ENCODE peak calls at places on chromosomes 13 and 19, in nine cellular contexts. One of them, this sample, is unnamed.

GRCh38 chr19:35487821-35488220 is 2.4 kb downstream of the KRTDAP start:
- ATAC-seq in foreskin keratinocyte: no peak
- ATAC-seq in activated naive CD8-positive, alpha-beta T cell treated with anti-CD3 and anti-CD28 coated beads, Interleukin-2, amount 50 U/mL, for 24 hours: peak; percentile 40
- ATAC-seq in activated naive CD4-positive, alpha-beta T cell treated with anti-CD3 and anti-CD28 coated beads, Interleukin-2, amount 50 U/mL, for 72 hours: no peak
- ATAC-seq in A549: no peak
- ATAC-seq in activated T-cell treated with anti-CD3 and anti-CD28 coated beads, Interleukin-2, amount 50 U/mL, for 72 hours: peak; percentile 26
- ATAC-seq in left lung: no peak
- ATAC-seq in activated CD8-positive, alpha-beta T cell treated with anti-CD3 and anti-CD28 coated beads for 36 hours: peak; percentile 60
- ATAC-seq in lung: no peak
- ATAC-seq in this sample: no peak

GRCh38 chr13:77184455-77184854 is 142.4 kb downstream of the MYCBP2 start:
- ATAC-seq in foreskin keratinocyte: peak; percentile 90
- ATAC-seq in activated naive CD8-positive, alpha-beta T cell treated with anti-CD3 and anti-CD28 coated beads, Interleukin-2, amount 50 U/mL, for 24 hours: peak; percentile 99
- ATAC-seq in activated naive CD4-positive, alpha-beta T cell treated with anti-CD3 and anti-CD28 coated beads, Interleukin-2, amount 50 U/mL, for 72 hours: peak; percentile 100
- ATAC-seq in A549: no peak
- ATAC-seq in activated T-cell treated with anti-CD3 and anti-CD28 coated beads, Interleukin-2, amount 50 U/mL, for 72 hours: peak; percentile 100
- ATAC-seq in left lung: no peak
- ATAC-seq in activated CD8-positive, alpha-beta T cell treated with anti-CD3 and anti-CD28 coated beads for 36 hours: peak; percentile 98
- ATAC-seq in lung: no peak
- ATAC-seq in this sample: no peak

GRCh38 chr19:44212865-44213346 is 574 bp downstream of the ZNF227 start:
- ATAC-seq in foreskin keratinocyte: peak; percentile 15
- ATAC-seq in activated naive CD8-positive, alpha-beta T cell treated with anti-CD3 and anti-CD28 coated beads, Interleukin-2, amount 50 U/mL, for 24 hours: no peak
- ATAC-seq in activated naive CD4-positive, alpha-beta T cell treated with anti-CD3 and anti-CD28 coated beads, Interleukin-2, amount 50 U/mL, for 72 hours: peak; percentile 39
- ATAC-seq in A549: peak; percentile 74
- ATAC-seq in activated T-cell treated with anti-CD3 and anti-CD28 coated beads, Interleukin-2, amount 50 U/mL, for 72 hours: peak; percentile 2
- ATAC-seq in left lung: peak; percentile 37
- ATAC-seq in activated CD8-positive, alpha-beta T cell treated with anti-CD3 and anti-CD28 coated beads for 36 hours: no peak
- ATAC-seq in lung: no peak
- ATAC-seq in this sample: no peak

GRCh38 chr19:15556634-15557181 is 48.4 kb downstream of the CYP4F22 start:
- ATAC-seq in foreskin keratinocyte: no peak
- ATAC-seq in activated naive CD8-positive, alpha-beta T cell treated with anti-CD3 and anti-CD28 coated beads, Interleukin-2, amount 50 U/mL, for 24 hours: peak; percentile 2
- ATAC-seq in activated naive CD4-positive, alpha-beta T cell treated with anti-CD3 and anti-CD28 coated beads, Interleukin-2, amount 50 U/mL, for 72 hours: peak; percentile 16
- ATAC-seq in A549: peak; percentile 60
- ATAC-seq in activated T-cell treated with anti-CD3 and anti-CD28 coated beads, Interleukin-2, amount 50 U/mL, for 72 hours: peak; percentile 3
- ATAC-seq in left lung: no peak
- ATAC-seq in activated CD8-positive, alpha-beta T cell treated with anti-CD3 and anti-CD28 coated beads for 36 hours: peak; percentile 3
- ATAC-seq in lung: no peak
- ATAC-seq in this sample: no peak

GRCh38 chr19:1690570-1691307 is 38.3 kb upstream of the TCF3 start:
- ATAC-seq in foreskin keratinocyte: no peak
- ATAC-seq in activated naive CD8-positive, alpha-beta T cell treated with anti-CD3 and anti-CD28 coated beads, Interleukin-2, amount 50 U/mL, for 24 hours: peak; percentile 49
- ATAC-seq in activated naive CD4-positive, alpha-beta T cell treated with anti-CD3 and anti-CD28 coated beads, Interleukin-2, amount 50 U/mL, for 72 hours: peak; percentile 70
- ATAC-seq in A549: peak; percentile 44
- ATAC-seq in activated T-cell treated with anti-CD3 and anti-CD28 coated beads, Interleukin-2, amount 50 U/mL, for 72 hours: peak; percentile 60
- ATAC-seq in left lung: peak; percentile 26
- ATAC-seq in activated CD8-positive, alpha-beta T cell treated with anti-CD3 and anti-CD28 coated beads for 36 hours: peak; percentile 90
- ATAC-seq in lung: no peak
- ATAC-seq in this sample: no peak

GRCh38 chr19:55451163-55451521 is 8.0 kb upstream of the SHISA7 start:
- ATAC-seq in foreskin keratinocyte: no peak
- ATAC-seq in activated naive CD8-positive, alpha-beta T cell treated with anti-CD3 and anti-CD28 coated beads, Interleukin-2, amount 50 U/mL, for 24 hours: no peak
- ATAC-seq in activated naive CD4-positive, alpha-beta T cell treated with anti-CD3 and anti-CD28 coated beads, Interleukin-2, amount 50 U/mL, for 72 hours: peak; percentile 22
- ATAC-seq in A549: no peak
- ATAC-seq in activated T-cell treated with anti-CD3 and anti-CD28 coated beads, Interleukin-2, amount 50 U/mL, for 72 hours: peak; percentile 36
- ATAC-seq in left lung: no peak
- ATAC-seq in activated CD8-positive, alpha-beta T cell treated with anti-CD3 and anti-CD28 coated beads for 36 hours: no peak
- ATAC-seq in lung: no peak
- ATAC-seq in this sample: no peak

GRCh38 chr19:17389957-17390664 is 3.9 kb downstream of the CCDC194 start:
- ATAC-seq in foreskin keratinocyte: no peak
- ATAC-seq in activated naive CD8-positive, alpha-beta T cell treated with anti-CD3 and anti-CD28 coated beads, Interleukin-2, amount 50 U/mL, for 24 hours: no peak
- ATAC-seq in activated naive CD4-positive, alpha-beta T cell treated with anti-CD3 and anti-CD28 coated beads, Interleukin-2, amount 50 U/mL, for 72 hours: no peak
- ATAC-seq in A549: no peak
- ATAC-seq in activated T-cell treated with anti-CD3 and anti-CD28 coated beads, Interleukin-2, amount 50 U/mL, for 72 hours: peak; percentile 6
- ATAC-seq in left lung: no peak
- ATAC-seq in activated CD8-positive, alpha-beta T cell treated with anti-CD3 and anti-CD28 coated beads for 36 hours: no peak
- ATAC-seq in lung: no peak
- ATAC-seq in this sample: no peak

GRCh38 chr13:44058586-44059238 is 179.0 kb downstream of the LACC1 start:
- ATAC-seq in foreskin keratinocyte: no peak
- ATAC-seq in activated naive CD8-positive, alpha-beta T cell treated with anti-CD3 and anti-CD28 coated beads, Interleukin-2, amount 50 U/mL, for 24 hours: no peak
- ATAC-seq in activated naive CD4-positive, alpha-beta T cell treated with anti-CD3 and anti-CD28 coated beads, Interleukin-2, amount 50 U/mL, for 72 hours: no peak
- ATAC-seq in A549: no peak
- ATAC-seq in activated T-cell treated with anti-CD3 and anti-CD28 coated beads, Interleukin-2, amount 50 U/mL, for 72 hours: no peak
- ATAC-seq in left lung: no peak
- ATAC-seq in activated CD8-positive, alpha-beta T cell treated with anti-CD3 and anti-CD28 coated beads for 36 hours: no peak
- ATAC-seq in lung: no peak
- ATAC-seq in this sample: no peak

GRCh38 chr19:16096281-16096855 is 15.3 kb upstream of the RAB8A start:
- ATAC-seq in foreskin keratinocyte: peak; percentile 19
- ATAC-seq in activated naive CD8-positive, alpha-beta T cell treated with anti-CD3 and anti-CD28 coated beads, Interleukin-2, amount 50 U/mL, for 24 hours: no peak
- ATAC-seq in activated naive CD4-positive, alpha-beta T cell treated with anti-CD3 and anti-CD28 coated beads, Interleukin-2, amount 50 U/mL, for 72 hours: no peak
- ATAC-seq in A549: no peak
- ATAC-seq in activated T-cell treated with anti-CD3 and anti-CD28 coated beads, Interleukin-2, amount 50 U/mL, for 72 hours: no peak
- ATAC-seq in left lung: peak; percentile 45
- ATAC-seq in activated CD8-positive, alpha-beta T cell treated with anti-CD3 and anti-CD28 coated beads for 36 hours: no peak
- ATAC-seq in lung: no peak
- ATAC-seq in this sample: no peak

GRCh38 chr19:41095703-41096102 is 7.5 kb downstream of the CYP2A13 start:
- ATAC-seq in foreskin keratinocyte: no peak
- ATAC-seq in activated naive CD8-positive, alpha-beta T cell treated with anti-CD3 and anti-CD28 coated beads, Interleukin-2, amount 50 U/mL, for 24 hours: no peak
- ATAC-seq in activated naive CD4-positive, alpha-beta T cell treated with anti-CD3 and anti-CD28 coated beads, Interleukin-2, amount 50 U/mL, for 72 hours: peak; percentile 59
- ATAC-seq in A549: no peak
- ATAC-seq in activated T-cell treated with anti-CD3 and anti-CD28 coated beads, Interleukin-2, amount 50 U/mL, for 72 hours: peak; percentile 43
- ATAC-seq in left lung: no peak
- ATAC-seq in activated CD8-positive, alpha-beta T cell treated with anti-CD3 and anti-CD28 coated beads for 36 hours: peak; percentile 68
- ATAC-seq in lung: no peak
- ATAC-seq in this sample: no peak

GRCh38 chr13:33340631-33341030 is 55.1 kb upstream of the STARD13 start:
- ATAC-seq in foreskin keratinocyte: no peak
- ATAC-seq in activated naive CD8-positive, alpha-beta T cell treated with anti-CD3 and anti-CD28 coated beads, Interleukin-2, amount 50 U/mL, for 24 hours: no peak
- ATAC-seq in activated naive CD4-positive, alpha-beta T cell treated with anti-CD3 and anti-CD28 coated beads, Interleukin-2, amount 50 U/mL, for 72 hours: no peak
- ATAC-seq in A549: no peak
- ATAC-seq in activated T-cell treated with anti-CD3 and anti-CD28 coated beads, Interleukin-2, amount 50 U/mL, for 72 hours: no peak
- ATAC-seq in left lung: peak; percentile 37
- ATAC-seq in activated CD8-positive, alpha-beta T cell treated with anti-CD3 and anti-CD28 coated beads for 36 hours: no peak
- ATAC-seq in lung: no peak
- ATAC-seq in this sample: no peak

GRCh38 chr19:862529-863304 is 3.3 kb downstream of the CFD start:
- ATAC-seq in foreskin keratinocyte: peak; percentile 50
- ATAC-seq in activated naive CD8-positive, alpha-beta T cell treated with anti-CD3 and anti-CD28 coated beads, Interleukin-2, amount 50 U/mL, for 24 hours: peak; percentile 26
- ATAC-seq in activated naive CD4-positive, alpha-beta T cell treated with anti-CD3 and anti-CD28 coated beads, Interleukin-2, amount 50 U/mL, for 72 hours: peak; percentile 58
- ATAC-seq in A549: no peak
- ATAC-seq in activated T-cell treated with anti-CD3 and anti-CD28 coated beads, Interleukin-2, amount 50 U/mL, for 72 hours: peak; percentile 59
- ATAC-seq in left lung: peak; percentile 35
- ATAC-seq in activated CD8-positive, alpha-beta T cell treated with anti-CD3 and anti-CD28 coated beads for 36 hours: peak; percentile 64
- ATAC-seq in lung: peak; percentile 14
- ATAC-seq in this sample: no peak

GRCh38 chr13:21147827-21148226 is 28.5 kb downstream of the SKA3 start:
- ATAC-seq in foreskin keratinocyte: no peak
- ATAC-seq in activated naive CD8-positive, alpha-beta T cell treated with anti-CD3 and anti-CD28 coated beads, Interleukin-2, amount 50 U/mL, for 24 hours: no peak
- ATAC-seq in activated naive CD4-positive, alpha-beta T cell treated with anti-CD3 and anti-CD28 coated beads, Interleukin-2, amount 50 U/mL, for 72 hours: no peak
- ATAC-seq in A549: no peak
- ATAC-seq in activated T-cell treated with anti-CD3 and anti-CD28 coated beads, Interleukin-2, amount 50 U/mL, for 72 hours: no peak
- ATAC-seq in left lung: no peak
- ATAC-seq in activated CD8-positive, alpha-beta T cell treated with anti-CD3 and anti-CD28 coated beads for 36 hours: peak; percentile 34
- ATAC-seq in lung: no peak
- ATAC-seq in this sample: no peak

GRCh38 chr13:20461481-20461859 is 64.2 kb downstream of the CRYL1 start:
- ATAC-seq in foreskin keratinocyte: peak; percentile 70
- ATAC-seq in activated naive CD8-positive, alpha-beta T cell treated with anti-CD3 and anti-CD28 coated beads, Interleukin-2, amount 50 U/mL, for 24 hours: peak; percentile 87
- ATAC-seq in activated naive CD4-positive, alpha-beta T cell treated with anti-CD3 and anti-CD28 coated beads, Interleukin-2, amount 50 U/mL, for 72 hours: peak; percentile 75
- ATAC-seq in A549: no peak
- ATAC-seq in activated T-cell treated with anti-CD3 and anti-CD28 coated beads, Interleukin-2, amount 50 U/mL, for 72 hours: peak; percentile 79
- ATAC-seq in left lung: no peak
- ATAC-seq in activated CD8-positive, alpha-beta T cell treated with anti-CD3 and anti-CD28 coated beads for 36 hours: peak; percentile 76
- ATAC-seq in lung: no peak
- ATAC-seq in this sample: no peak

GRCh38 chr13:72985610-72986009 is 73.2 kb upstream of the KLF5 start:
- ATAC-seq in foreskin keratinocyte: no peak
- ATAC-seq in activated naive CD8-positive, alpha-beta T cell treated with anti-CD3 and anti-CD28 coated beads, Interleukin-2, amount 50 U/mL, for 24 hours: no peak
- ATAC-seq in activated naive CD4-positive, alpha-beta T cell treated with anti-CD3 and anti-CD28 coated beads, Interleukin-2, amount 50 U/mL, for 72 hours: no peak
- ATAC-seq in A549: no peak
- ATAC-seq in activated T-cell treated with anti-CD3 and anti-CD28 coated beads, Interleukin-2, amount 50 U/mL, for 72 hours: no peak
- ATAC-seq in left lung: peak; percentile 9
- ATAC-seq in activated CD8-positive, alpha-beta T cell treated with anti-CD3 and anti-CD28 coated beads for 36 hours: no peak
- ATAC-seq in lung: no peak
- ATAC-seq in this sample: no peak

GRCh38 chr13:41286370-41286769 is 23.0 kb upstream of the MTRF1 start:
- ATAC-seq in foreskin keratinocyte: no peak
- ATAC-seq in activated naive CD8-positive, alpha-beta T cell treated with anti-CD3 and anti-CD28 coated beads, Interleukin-2, amount 50 U/mL, for 24 hours: peak; percentile 69
- ATAC-seq in activated naive CD4-positive, alpha-beta T cell treated with anti-CD3 and anti-CD28 coated beads, Interleukin-2, amount 50 U/mL, for 72 hours: peak; percentile 96
- ATAC-seq in A549: no peak
- ATAC-seq in activated T-cell treated with anti-CD3 and anti-CD28 coated beads, Interleukin-2, amount 50 U/mL, for 72 hours: peak; percentile 84
- ATAC-seq in left lung: no peak
- ATAC-seq in activated CD8-positive, alpha-beta T cell treated with anti-CD3 and anti-CD28 coated beads for 36 hours: peak; percentile 77
- ATAC-seq in lung: no peak
- ATAC-seq in this sample: no peak

GRCh38 chr19:42452590-42452989 is 9.8 kb upstream of the CXCL17 start:
- ATAC-seq in foreskin keratinocyte: no peak
- ATAC-seq in activated naive CD8-positive, alpha-beta T cell treated with anti-CD3 and anti-CD28 coated beads, Interleukin-2, amount 50 U/mL, for 24 hours: no peak
- ATAC-seq in activated naive CD4-positive, alpha-beta T cell treated with anti-CD3 and anti-CD28 coated beads, Interleukin-2, amount 50 U/mL, for 72 hours: no peak
- ATAC-seq in A549: no peak
- ATAC-seq in activated T-cell treated with anti-CD3 and anti-CD28 coated beads, Interleukin-2, amount 50 U/mL, for 72 hours: no peak
- ATAC-seq in left lung: no peak
- ATAC-seq in activated CD8-positive, alpha-beta T cell treated with anti-CD3 and anti-CD28 coated beads for 36 hours: no peak
- ATAC-seq in lung: no peak
- ATAC-seq in this sample: no peak

GRCh38 chr19:45742969-45743368 is 9.7 kb downstream of the MEIOSIN start:
- ATAC-seq in foreskin keratinocyte: no peak
- ATAC-seq in activated naive CD8-positive, alpha-beta T cell treated with anti-CD3 and anti-CD28 coated beads, Interleukin-2, amount 50 U/mL, for 24 hours: no peak
- ATAC-seq in activated naive CD4-positive, alpha-beta T cell treated with anti-CD3 and anti-CD28 coated beads, Interleukin-2, amount 50 U/mL, for 72 hours: no peak
- ATAC-seq in A549: peak; percentile 20
- ATAC-seq in activated T-cell treated with anti-CD3 and anti-CD28 coated beads, Interleukin-2, amount 50 U/mL, for 72 hours: no peak
- ATAC-seq in left lung: no peak
- ATAC-seq in activated CD8-positive, alpha-beta T cell treated with anti-CD3 and anti-CD28 coated beads for 36 hours: no peak
- ATAC-seq in lung: no peak
- ATAC-seq in this sample: no peak

GRCh38 chr13:103852036-103852435 is 785.8 kb upstream of the SLC10A2 start:
- ATAC-seq in foreskin keratinocyte: no peak
- ATAC-seq in activated naive CD8-positive, alpha-beta T cell treated with anti-CD3 and anti-CD28 coated beads, Interleukin-2, amount 50 U/mL, for 24 hours: no peak
- ATAC-seq in activated naive CD4-positive, alpha-beta T cell treated with anti-CD3 and anti-CD28 coated beads, Interleukin-2, amount 50 U/mL, for 72 hours: no peak
- ATAC-seq in A549: no peak
- ATAC-seq in activated T-cell treated with anti-CD3 and anti-CD28 coated beads, Interleukin-2, amount 50 U/mL, for 72 hours: no peak
- ATAC-seq in left lung: no peak
- ATAC-seq in activated CD8-positive, alpha-beta T cell treated with anti-CD3 and anti-CD28 coated beads for 36 hours: no peak
- ATAC-seq in lung: no peak
- ATAC-seq in this sample: no peak

GRCh38 chr13:79307866-79308298 is 98.2 kb downstream of the RBM26 start:
- ATAC-seq in foreskin keratinocyte: peak; percentile 91
- ATAC-seq in activated naive CD8-positive, alpha-beta T cell treated with anti-CD3 and anti-CD28 coated beads, Interleukin-2, amount 50 U/mL, for 24 hours: peak; percentile 54
- ATAC-seq in activated naive CD4-positive, alpha-beta T cell treated with anti-CD3 and anti-CD28 coated beads, Interleukin-2, amount 50 U/mL, for 72 hours: peak; percentile 67
- ATAC-seq in A549: peak; percentile 54
- ATAC-seq in activated T-cell treated with anti-CD3 and anti-CD28 coated beads, Interleukin-2, amount 50 U/mL, for 72 hours: peak; percentile 76
- ATAC-seq in left lung: peak; percentile 40
- ATAC-seq in activated CD8-positive, alpha-beta T cell treated with anti-CD3 and anti-CD28 coated beads for 36 hours: peak; percentile 66
- ATAC-seq in lung: no peak
- ATAC-seq in this sample: no peak

GRCh38 chr13:43293008-43293407 is 269.6 kb downstream of the DNAJC15 start:
- ATAC-seq in foreskin keratinocyte: no peak
- ATAC-seq in activated naive CD8-positive, alpha-beta T cell treated with anti-CD3 and anti-CD28 coated beads, Interleukin-2, amount 50 U/mL, for 24 hours: peak; percentile 40
- ATAC-seq in activated naive CD4-positive, alpha-beta T cell treated with anti-CD3 and anti-CD28 coated beads, Interleukin-2, amount 50 U/mL, for 72 hours: no peak
- ATAC-seq in A549: no peak
- ATAC-seq in activated T-cell treated with anti-CD3 and anti-CD28 coated beads, Interleukin-2, amount 50 U/mL, for 72 hours: peak; percentile 35
- ATAC-seq in left lung: no peak
- ATAC-seq in activated CD8-positive, alpha-beta T cell treated with anti-CD3 and anti-CD28 coated beads for 36 hours: no peak
- ATAC-seq in lung: no peak
- ATAC-seq in this sample: no peak

GRCh38 chr19:18046066-18046718 is 38.2 kb downstream of the ARRDC2 start:
- ATAC-seq in foreskin keratinocyte: peak; percentile 88
- ATAC-seq in activated naive CD8-positive, alpha-beta T cell treated with anti-CD3 and anti-CD28 coated beads, Interleukin-2, amount 50 U/mL, for 24 hours: no peak
- ATAC-seq in activated naive CD4-positive, alpha-beta T cell treated with anti-CD3 and anti-CD28 coated beads, Interleukin-2, amount 50 U/mL, for 72 hours: no peak
- ATAC-seq in A549: peak; percentile 56
- ATAC-seq in activated T-cell treated with anti-CD3 and anti-CD28 coated beads, Interleukin-2, amount 50 U/mL, for 72 hours: no peak
- ATAC-seq in left lung: no peak
- ATAC-seq in activated CD8-positive, alpha-beta T cell treated with anti-CD3 and anti-CD28 coated beads for 36 hours: no peak
- ATAC-seq in lung: no peak
- ATAC-seq in this sample: no peak

GRCh38 chr19:947090-947706 is 21.4 kb downstream of the ARID3A start:
- ATAC-seq in foreskin keratinocyte: no peak
- ATAC-seq in activated naive CD8-positive, alpha-beta T cell treated with anti-CD3 and anti-CD28 coated beads, Interleukin-2, amount 50 U/mL, for 24 hours: no peak
- ATAC-seq in activated naive CD4-positive, alpha-beta T cell treated with anti-CD3 and anti-CD28 coated beads, Interleukin-2, amount 50 U/mL, for 72 hours: no peak
- ATAC-seq in A549: no peak
- ATAC-seq in activated T-cell treated with anti-CD3 and anti-CD28 coated beads, Interleukin-2, amount 50 U/mL, for 72 hours: no peak
- ATAC-seq in left lung: no peak
- ATAC-seq in activated CD8-positive, alpha-beta T cell treated with anti-CD3 and anti-CD28 coated beads for 36 hours: no peak
- ATAC-seq in lung: no peak
- ATAC-seq in this sample: no peak

GRCh38 chr19:2089001-2089711 is 7.0 kb downstream of the MOB3A start:
- ATAC-seq in foreskin keratinocyte: peak; percentile 52
- ATAC-seq in activated naive CD8-positive, alpha-beta T cell treated with anti-CD3 and anti-CD28 coated beads, Interleukin-2, amount 50 U/mL, for 24 hours: no peak
- ATAC-seq in activated naive CD4-positive, alpha-beta T cell treated with anti-CD3 and anti-CD28 coated beads, Interleukin-2, amount 50 U/mL, for 72 hours: no peak
- ATAC-seq in A549: no peak
- ATAC-seq in activated T-cell treated with anti-CD3 and anti-CD28 coated beads, Interleukin-2, amount 50 U/mL, for 72 hours: no peak
- ATAC-seq in left lung: no peak
- ATAC-seq in activated CD8-positive, alpha-beta T cell treated with anti-CD3 and anti-CD28 coated beads for 36 hours: no peak
- ATAC-seq in lung: no peak
- ATAC-seq in this sample: no peak

GRCh38 chr19:898663-899062 is 5.4 kb downstream of the RNU6-9 start:
- ATAC-seq in foreskin keratinocyte: no peak
- ATAC-seq in activated naive CD8-positive, alpha-beta T cell treated with anti-CD3 and anti-CD28 coated beads, Interleukin-2, amount 50 U/mL, for 24 hours: no peak
- ATAC-seq in activated naive CD4-positive, alpha-beta T cell treated with anti-CD3 and anti-CD28 coated beads, Interleukin-2, amount 50 U/mL, for 72 hours: no peak
- ATAC-seq in A549: no peak
- ATAC-seq in activated T-cell treated with anti-CD3 and anti-CD28 coated beads, Interleukin-2, amount 50 U/mL, for 72 hours: no peak
- ATAC-seq in left lung: no peak
- ATAC-seq in activated CD8-positive, alpha-beta T cell treated with anti-CD3 and anti-CD28 coated beads for 36 hours: peak; percentile 28
- ATAC-seq in lung: no peak
- ATAC-seq in this sample: no peak

GRCh38 chr19:3013261-3013725 is 15.8 kb downstream of the TLE2 start:
- ATAC-seq in foreskin keratinocyte: no peak
- ATAC-seq in activated naive CD8-positive, alpha-beta T cell treated with anti-CD3 and anti-CD28 coated beads, Interleukin-2, amount 50 U/mL, for 24 hours: no peak
- ATAC-seq in activated naive CD4-positive, alpha-beta T cell treated with anti-CD3 and anti-CD28 coated beads, Interleukin-2, amount 50 U/mL, for 72 hours: no peak
- ATAC-seq in A549: no peak
- ATAC-seq in activated T-cell treated with anti-CD3 and anti-CD28 coated beads, Interleukin-2, amount 50 U/mL, for 72 hours: no peak
- ATAC-seq in left lung: no peak
- ATAC-seq in activated CD8-positive, alpha-beta T cell treated with anti-CD3 and anti-CD28 coated beads for 36 hours: no peak
- ATAC-seq in lung: no peak
- ATAC-seq in this sample: no peak

GRCh38 chr19:18580311-18580710 is 8.3 kb upstream of the REX1BD start:
- ATAC-seq in foreskin keratinocyte: no peak
- ATAC-seq in activated naive CD8-positive, alpha-beta T cell treated with anti-CD3 and anti-CD28 coated beads, Interleukin-2, amount 50 U/mL, for 24 hours: no peak
- ATAC-seq in activated naive CD4-positive, alpha-beta T cell treated with anti-CD3 and anti-CD28 coated beads, Interleukin-2, amount 50 U/mL, for 72 hours: no peak
- ATAC-seq in A549: no peak
- ATAC-seq in activated T-cell treated with anti-CD3 and anti-CD28 coated beads, Interleukin-2, amount 50 U/mL, for 72 hours: no peak
- ATAC-seq in left lung: no peak
- ATAC-seq in activated CD8-positive, alpha-beta T cell treated with anti-CD3 and anti-CD28 coated beads for 36 hours: no peak
- ATAC-seq in lung: no peak
- ATAC-seq in this sample: no peak

GRCh38 chr13:68927387-68928026 is 1180.1 kb upstream of the ATXN8OS start:
- ATAC-seq in foreskin keratinocyte: no peak
- ATAC-seq in activated naive CD8-positive, alpha-beta T cell treated with anti-CD3 and anti-CD28 coated beads, Interleukin-2, amount 50 U/mL, for 24 hours: no peak
- ATAC-seq in activated naive CD4-positive, alpha-beta T cell treated with anti-CD3 and anti-CD28 coated beads, Interleukin-2, amount 50 U/mL, for 72 hours: no peak
- ATAC-seq in A549: peak; percentile 54
- ATAC-seq in activated T-cell treated with anti-CD3 and anti-CD28 coated beads, Interleukin-2, amount 50 U/mL, for 72 hours: no peak
- ATAC-seq in left lung: peak; percentile 61
- ATAC-seq in activated CD8-positive, alpha-beta T cell treated with anti-CD3 and anti-CD28 coated beads for 36 hours: no peak
- ATAC-seq in lung: no peak
- ATAC-seq in this sample: no peak

GRCh38 chr19:33758541-33759013 is 38.1 kb upstream of the KCTD15 start:
- ATAC-seq in foreskin keratinocyte: no peak
- ATAC-seq in activated naive CD8-positive, alpha-beta T cell treated with anti-CD3 and anti-CD28 coated beads, Interleukin-2, amount 50 U/mL, for 24 hours: no peak
- ATAC-seq in activated naive CD4-positive, alpha-beta T cell treated with anti-CD3 and anti-CD28 coated beads, Interleukin-2, amount 50 U/mL, for 72 hours: no peak
- ATAC-seq in A549: peak; percentile 1
- ATAC-seq in activated T-cell treated with anti-CD3 and anti-CD28 coated beads, Interleukin-2, amount 50 U/mL, for 72 hours: no peak
- ATAC-seq in left lung: peak; percentile 95
- ATAC-seq in activated CD8-positive, alpha-beta T cell treated with anti-CD3 and anti-CD28 coated beads for 36 hours: no peak
- ATAC-seq in lung: peak; percentile 88
- ATAC-seq in this sample: peak; percentile 70

GRCh38 chr13:21282065-21282464 is 105.6 kb downstream of the MRPL57 start:
- ATAC-seq in foreskin keratinocyte: no peak
- ATAC-seq in activated naive CD8-positive, alpha-beta T cell treated with anti-CD3 and anti-CD28 coated beads, Interleukin-2, amount 50 U/mL, for 24 hours: no peak
- ATAC-seq in activated naive CD4-positive, alpha-beta T cell treated with anti-CD3 and anti-CD28 coated beads, Interleukin-2, amount 50 U/mL, for 72 hours: no peak
- ATAC-seq in A549: no peak
- ATAC-seq in activated T-cell treated with anti-CD3 and anti-CD28 coated beads, Interleukin-2, amount 50 U/mL, for 72 hours: no peak
- ATAC-seq in left lung: no peak
- ATAC-seq in activated CD8-positive, alpha-beta T cell treated with anti-CD3 and anti-CD28 coated beads for 36 hours: no peak
- ATAC-seq in lung: no peak
- ATAC-seq in this sample: no peak

GRCh38 chr19:45484273-45484945 is 12.4 kb downstream of the RTN2 start:
- ATAC-seq in foreskin keratinocyte: no peak
- ATAC-seq in activated naive CD8-positive, alpha-beta T cell treated with anti-CD3 and anti-CD28 coated beads, Interleukin-2, amount 50 U/mL, for 24 hours: no peak
- ATAC-seq in activated naive CD4-positive, alpha-beta T cell treated with anti-CD3 and anti-CD28 coated beads, Interleukin-2, amount 50 U/mL, for 72 hours: no peak
- ATAC-seq in A549: no peak
- ATAC-seq in activated T-cell treated with anti-CD3 and anti-CD28 coated beads, Interleukin-2, amount 50 U/mL, for 72 hours: no peak
- ATAC-seq in left lung: no peak
- ATAC-seq in activated CD8-positive, alpha-beta T cell treated with anti-CD3 and anti-CD28 coated beads for 36 hours: no peak
- ATAC-seq in lung: no peak
- ATAC-seq in this sample: no peak

This sample was measured in gastroesophageal sphincter.